ENCODE peak calls at places on chromosomes 12 and 14, in nine cellular contexts. R, K, Z, S, W, G, E, H and M are unnamed samples.

GRCh38 chr12:52178984-52179383 is 12.8 kb downstream of the KRT80 start:
- DNase-seq in R (no peak), K (no peak), Z (no peak), S (no peak), W (no peak), G (no peak), E (no peak), H (no peak), M (no peak)

GRCh38 chr12:52498971-52499370 is 5.9 kb upstream of the KRT6A start:
- DNase-seq in R (no peak), K (no peak), Z (no peak), S (no peak), W (no peak), G (no peak), E (no peak), H (no peak), M (no peak)

GRCh38 chr14:77327111-77327510 is 6.3 kb downstream of the GSTZ1 start:
- DNase-seq in R (no peak), K (no peak), Z (no peak), S (no peak), W (no peak), G (no peak), E (no peak), H (no peak), M (no peak)

GRCh38 chr14:79378020-79378419 is 833.3 kb downstream of the DIO2 start:
- DNase-seq in R (no peak), K (no peak), Z (no peak), S (no peak), W (no peak), G (no peak), E (no peak), H (no peak), M (no peak)

GRCh38 chr14:100292301-100292775 is 13.9 kb downstream of the SLC25A29 start:
- DNase-seq in R (no peak), K (no peak), Z (no peak), S (no peak), W (no peak), G (no peak), E (no peak), H (no peak), M (no peak)

GRCh38 chr12:4809449-4810218 is 89.4 kb downstream of the GALNT8 start:
- DNase-seq in R (no peak), K (no peak), Z (no peak), S (no peak), W (no peak), G (peak), E (peak), H (no peak), M (no peak)

GRCh38 chr14:95046711-95047681 is 110.3 kb downstream of the DICER1 start:
- DNase-seq in R (no peak), K (no peak), Z (no peak), S (no peak), W (no peak), G (no peak), E (no peak), H (no peak), M (no peak)

GRCh38 chr14:99838555-99839193 is 45.5 kb downstream of the EML1 start:
- DNase-seq in R (no peak), K (peak), Z (no peak), S (peak), W (no peak), G (no peak), E (no peak), H (no peak), M (no peak)

GRCh38 chr12:28427046-28427445 is 236.8 kb downstream of the CCDC91 start:
- DNase-seq in R (no peak), K (no peak), Z (no peak), S (no peak), W (no peak), G (no peak), E (no peak), H (no peak), M (no peak)

GRCh38 chr12:120914794-120915193 is 10.6 kb upstream of the SPPL3 start:
- DNase-seq in R (no peak), K (no peak), Z (no peak), S (no peak), W (no peak), G (no peak), E (no peak), H (no peak), M (no peak)

GRCh38 chr12:34397591-34398365 is 375.5 kb downstream of the ALG10 start:
- DNase-seq in R (no peak), K (no peak), Z (no peak), S (no peak), W (no peak), G (peak), E (no peak), H (peak), M (no peak)

GRCh38 chr14:30227871-30228270 is 300.2 kb upstream of the PRKD1 start:
- DNase-seq in R (no peak), K (peak), Z (no peak), S (peak), W (no peak), G (no peak), E (no peak), H (no peak), M (no peak)

GRCh38 chr12:18436163-18436562 is 174.8 kb downstream of the PIK3C2G start:
- DNase-seq in R (no peak), K (no peak), Z (no peak), S (peak), W (no peak), G (no peak), E (no peak), H (no peak), M (no peak)

GRCh38 chr12:57630891-57631433 is 2.0 kb downstream of the B4GALNT1 start:
- DNase-seq in R (no peak), K (no peak), Z (no peak), S (no peak), W (no peak), G (no peak), E (no peak), H (no peak), M (no peak)

GRCh38 chr12:9732966-9733461 is at the start of gene CLECL1:
- DNase-seq in R (no peak), K (no peak), Z (no peak), S (no peak), W (no peak), G (no peak), E (no peak), H (no peak), M (no peak)

GRCh38 chr14:67766035-67766680 is 50.2 kb downstream of the ZFYVE26 start:
- DNase-seq in R (no peak), K (no peak), Z (no peak), S (no peak), W (no peak), G (no peak), E (no peak), H (no peak), M (no peak)

GRCh38 chr12:28574746-28575592 is 384.7 kb downstream of the CCDC91 start:
- DNase-seq in R (no peak), K (no peak), Z (no peak), S (no peak), W (no peak), G (no peak), E (no peak), H (no peak), M (no peak)

GRCh38 chr12:81081726-81082125 is 3.8 kb downstream of the ACSS3 start:
- DNase-seq in R (no peak), K (no peak), Z (no peak), S (no peak), W (no peak), G (no peak), E (no peak), H (no peak), M (no peak)

GRCh38 chr12:53838978-53839377 is 87.2 kb upstream of the CISTR start:
- DNase-seq in R (no peak), K (no peak), Z (no peak), S (no peak), W (no peak), G (no peak), E (no peak), H (no peak), M (no peak)

GRCh38 chr12:50564240-50564947 is 59.6 kb downstream of the DIP2B start:
- DNase-seq in R (no peak), K (no peak), Z (no peak), S (no peak), W (no peak), G (no peak), E (no peak), H (no peak), M (no peak)

GRCh38 chr12:46794593-46795190 is 31.1 kb downstream of the SLC38A4 start:
- DNase-seq in R (no peak), K (no peak), Z (no peak), S (no peak), W (no peak), G (no peak), E (no peak), H (no peak), M (no peak)

GRCh38 chr12:102034346-102034745 is 27.4 kb downstream of the WASHC3 start:
- DNase-seq in R (no peak), K (no peak), Z (no peak), S (no peak), W (no peak), G (no peak), E (no peak), H (no peak), M (no peak)

GRCh38 chr12:91133871-91134270 is 22.6 kb upstream of the LUM start:
- DNase-seq in R (no peak), K (peak), Z (no peak), S (peak), W (no peak), G (no peak), E (no peak), H (no peak), M (no peak)

GRCh38 chr14:26255213-26255612 is 342.6 kb downstream of the NOVA1 start:
- DNase-seq in R (no peak), K (no peak), Z (peak), S (no peak), W (no peak), G (no peak), E (no peak), H (no peak), M (no peak)

GRCh38 chr12:30972035-30972434 is 45.5 kb downstream of the TSPAN11 start:
- DNase-seq in R (no peak), K (no peak), Z (no peak), S (no peak), W (no peak), G (no peak), E (no peak), H (no peak), M (no peak)

GRCh38 chr14:99393059-99393655 is 87.5 kb downstream of the SETD3 start:
- DNase-seq in R (no peak), K (no peak), Z (peak), S (no peak), W (no peak), G (peak), E (peak), H (no peak), M (no peak)